ENCODE peak calls at places on chromosome 6, in eight cellular contexts. L is IMR-90, Q is Panc1, I is endothelial cell, P is neural progenitor cell, Y is coronary artery, G is Peyer's patch, R is cardiac fibroblast. N is an unnamed sample.

GRCh38 chr6:134002821-134003220 is 49.6 kb downstream of the SLC2A12 start:
- DNase-seq in Q (no peak), R (no peak), L (peak), G (no peak), I (no peak), P (no peak), Y (no peak), N (no peak)

GRCh38 chr6:44855562-44856494 is 468.3 kb downstream of the CDC5L start:
- DNase-seq in P (no peak), R (peak), Y (no peak), I (no peak), Q (no peak), L (peak), G (no peak), N (no peak)

GRCh38 chr6:155171109-155171746 is 92.6 kb upstream of the CLDN20 start:
- DNase-seq in Q (no peak), P (no peak), R (peak), Y (peak), I (no peak), L (peak), G (no peak), N (no peak)

GRCh38 chr6:163956571-163957407 is 542.3 kb downstream of the QKI start:
- DNase-seq in I (peak), P (peak), Y (no peak), L (peak), R (peak), Q (peak), G (no peak), N (no peak)

GRCh38 chr6:93088675-93089575 is 330.4 kb downstream of the EPHA7 start:
- DNase-seq in L (no peak), R (no peak), Y (no peak), I (no peak), P (no peak), G (no peak), Q (no peak), N (no peak)

GRCh38 chr6:150231456-150231855 is 88.6 kb downstream of the PPP1R14C start:
- DNase-seq in R (peak), P (no peak), Q (no peak), L (peak), Y (no peak), G (no peak), I (no peak), N (no peak)

GRCh38 chr6:16676978-16677377 is 84.3 kb downstream of the ATXN1 start:
- DNase-seq in R (peak), Q (peak), P (peak), G (no peak), Y (no peak), I (no peak), L (peak), N (no peak)

GRCh38 chr6:131821408-131821807 is 13.6 kb downstream of the ENPP1 start:
- DNase-seq in I (no peak), R (no peak), G (no peak), Y (no peak), L (no peak), P (no peak), Q (no peak), N (no peak)

GRCh38 chr6:1388927-1389790 is at the start of gene FOXF2:
- DNase-seq in Q (no peak), Y (no peak), P (peak), I (no peak), R (no peak), G (no peak), L (no peak), N (no peak)

GRCh38 chr6:134389658-134390057 is 71.7 kb upstream of the SGK1 start:
- DNase-seq in I (no peak), P (no peak), G (no peak), Y (no peak), Q (no peak), R (no peak), L (no peak), N (no peak)

GRCh38 chr6:139977887-139978332 is 603.5 kb upstream of the CITED2 start:
- DNase-seq in P (no peak), R (peak), Y (no peak), L (peak), G (no peak), Q (peak), I (no peak), N (no peak)

GRCh38 chr6:116101298-116101718 is 655 bp downstream of the NT5DC1 start:
- DNase-seq in R (no peak), Q (peak), G (no peak), P (no peak), L (no peak), I (no peak), Y (no peak), N (no peak)

GRCh38 chr6:165744515-165745228 is 81.6 kb upstream of the PDE10A start:
- DNase-seq in Y (no peak), P (no peak), Q (no peak), G (no peak), R (peak), I (no peak), L (peak), N (no peak)

GRCh38 chr6:116283191-116283590 is 3.5 kb upstream of the TSPYL1 start:
- DNase-seq in I (no peak), L (no peak), Q (no peak), G (no peak), Y (no peak), R (no peak), P (no peak), N (no peak)

GRCh38 chr6:169269180-169270076 is 15.8 kb upstream of the THBS2 start:
- DNase-seq in R (peak), Y (no peak), G (no peak), L (peak), Q (no peak), P (no peak), I (no peak), N (no peak)

GRCh38 chr6:25277857-25278256 is 1.3 kb upstream of the CARMIL1 start:
- DNase-seq in G (no peak), Y (no peak), L (peak), P (no peak), Q (no peak), R (no peak), I (no peak), N (no peak)

GRCh38 chr6:143060354-143060805 is 309 bp upstream of the AIG1 start:
- DNase-seq in G (peak), I (peak), Y (peak), Q (no peak), R (peak), L (peak), P (peak), N (peak)
- TF ChIP-seq CTCF in G (peak), I (no peak), Y (no peak), Q (peak), R (no peak), L (no peak), P (peak), N (peak)

GRCh38 chr6:30071858-30072257 is 3.7 kb downstream of the RNF39 start:
- DNase-seq in Y (no peak), G (no peak), P (no peak), L (no peak), R (no peak), I (no peak), Q (no peak), N (no peak)

GRCh38 chr6:30074331-30075093 is 1.1 kb downstream of the RNF39 start:
- DNase-seq in I (no peak), G (no peak), P (peak), Y (no peak), R (no peak), L (no peak), Q (no peak), N (no peak)

GRCh38 chr6:30067460-30068139 is 602 bp downstream of the PPP1R11 start:
- DNase-seq in Q (no peak), L (no peak), I (peak), R (no peak), Y (no peak), G (no peak), P (peak), N (no peak)

GRCh38 chr6:30073489-30074240 is 1.9 kb downstream of the RNF39 start:
- DNase-seq in Q (no peak), I (no peak), P (no peak), Y (no peak), G (no peak), R (no peak), L (no peak), N (no peak)

GRCh38 chr6:30071081-30071818 is 4.3 kb downstream of the PPP1R11 start:
- DNase-seq in I (peak), Q (no peak), P (peak), R (peak), Y (no peak), G (no peak), L (peak), N (no peak)
- TF ChIP-seq CTCF in I (no peak), Q (no peak), P (peak), R (no peak), Y (no peak), G (no peak), L (no peak), N (no peak)

GRCh38 chr6:42322676-42323075 is 105.0 kb upstream of the MRPS10 start:
- DNase-seq in Y (no peak), R (no peak), I (no peak), G (no peak), Q (no peak), P (peak), L (no peak), N (no peak)
- TF ChIP-seq CTCF in Y (no peak), R (no peak), I (no peak), G (no peak), Q (no peak), P (peak), L (no peak), N (no peak)

GRCh38 chr6:50816115-50816675 is 2.5 kb upstream of the TFAP2B start:
- DNase-seq in L (peak), Y (no peak), I (peak), R (peak), Q (peak), G (peak), P (peak), N (peak)

GRCh38 chr6:50816947-50817637 is 1.6 kb upstream of the TFAP2B start:
- DNase-seq in P (peak), L (no peak), R (no peak), Y (no peak), Q (no peak), I (no peak), G (no peak), N (no peak)

GRCh38 chr6:50817638-50817950 is 1.1 kb upstream of the TFAP2B start:
- DNase-seq in G (no peak), I (no peak), L (no peak), P (no peak), Q (no peak), Y (no peak), R (no peak), N (no peak)

GRCh38 chr6:50818673-50819072 is at the start of gene TFAP2B:
- DNase-seq in G (no peak), I (no peak), P (no peak), R (no peak), Q (no peak), L (no peak), Y (no peak), N (no peak)

DNA sequence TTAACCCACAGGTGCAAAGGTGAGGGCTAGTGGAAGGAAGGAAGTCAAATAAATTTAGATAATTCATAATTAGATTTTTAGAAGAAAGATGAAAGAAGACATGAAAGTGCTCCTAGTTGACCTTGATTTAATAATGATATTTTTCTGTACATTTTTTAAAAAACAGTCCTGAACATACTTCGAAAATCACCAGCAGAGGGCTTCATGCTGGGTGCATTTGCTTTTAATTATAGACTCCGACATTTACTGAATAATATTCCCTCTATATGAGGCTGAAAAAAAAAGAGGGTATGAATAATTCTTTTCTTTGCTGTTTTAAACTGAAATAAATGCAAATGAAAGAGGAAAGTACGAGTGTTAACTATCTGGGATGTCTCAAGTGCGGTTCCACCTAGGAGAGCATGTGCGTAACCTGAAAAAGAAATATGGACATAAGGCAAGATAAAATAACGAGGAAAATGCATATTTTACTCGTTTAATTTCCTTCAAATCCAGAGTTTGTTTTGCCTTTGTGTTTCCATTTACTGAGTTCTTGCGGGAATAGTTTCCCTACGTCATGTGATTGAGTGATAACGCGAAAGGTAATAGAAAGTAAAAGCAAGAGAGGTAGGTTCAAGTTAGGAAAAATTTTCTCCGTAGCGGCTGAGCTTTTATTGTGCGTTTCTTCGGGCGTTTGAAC is 3.1 kb upstream of the TFAP2B start:
- DNase-seq in G (no peak), Y (no peak), R (peak), I (no peak), L (peak), Q (peak), P (no peak), N (no peak)
- TF ChIP-seq CTCF in G (no peak), Y (no peak), R (peak), I (no peak), L (peak), Q (no peak), P (peak), N (peak)

DNA sequence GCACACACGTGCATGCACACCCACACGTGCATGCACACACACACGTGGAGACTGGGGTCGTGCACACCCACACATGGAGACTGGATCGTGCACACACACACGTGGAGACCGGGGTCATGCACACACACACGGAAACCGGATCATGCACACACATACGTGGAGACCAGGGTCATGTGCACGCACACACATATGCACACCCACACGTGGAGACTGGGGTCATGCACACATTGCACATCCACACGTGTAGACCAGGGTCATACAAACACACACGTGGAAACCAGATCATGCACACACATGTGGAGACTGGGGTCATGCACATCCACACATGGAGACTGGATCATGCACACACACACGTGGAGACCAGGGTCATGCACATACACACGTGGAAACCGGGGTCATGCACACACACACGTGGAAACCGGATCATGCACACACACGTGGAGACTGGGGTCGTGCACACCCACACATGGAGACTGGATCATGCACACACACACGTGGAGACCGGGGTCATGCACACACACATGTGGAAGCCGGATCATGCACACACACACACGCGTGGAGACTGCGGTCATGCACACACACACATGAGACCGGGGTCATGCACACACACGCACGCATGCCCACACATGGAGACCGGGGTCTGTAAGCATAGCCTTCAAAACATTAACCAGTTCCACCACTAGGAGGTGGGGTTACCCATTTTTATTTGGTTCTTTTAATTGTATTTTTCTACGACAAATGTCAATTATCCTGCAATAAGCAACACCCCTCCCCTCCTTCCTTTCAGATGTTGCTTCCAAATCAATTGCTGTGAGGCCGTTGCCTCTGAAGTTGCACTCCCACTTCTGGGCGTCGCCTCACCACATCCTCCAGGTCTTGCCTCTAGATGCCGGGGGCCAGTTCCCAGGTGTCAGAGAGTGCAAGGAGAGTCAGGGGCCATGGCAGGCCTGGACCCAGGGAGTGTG is 95.8 kb downstream of the TMEM242 start:
- DNase-seq in I (no peak), R (peak), G (peak), L (no peak), Y (no peak), Q (no peak), P (no peak), N (no peak)
- TF ChIP-seq CTCF in I (peak), R (peak), G (peak), L (peak), Y (no peak), Q (peak), P (peak), N (peak)

DNA sequence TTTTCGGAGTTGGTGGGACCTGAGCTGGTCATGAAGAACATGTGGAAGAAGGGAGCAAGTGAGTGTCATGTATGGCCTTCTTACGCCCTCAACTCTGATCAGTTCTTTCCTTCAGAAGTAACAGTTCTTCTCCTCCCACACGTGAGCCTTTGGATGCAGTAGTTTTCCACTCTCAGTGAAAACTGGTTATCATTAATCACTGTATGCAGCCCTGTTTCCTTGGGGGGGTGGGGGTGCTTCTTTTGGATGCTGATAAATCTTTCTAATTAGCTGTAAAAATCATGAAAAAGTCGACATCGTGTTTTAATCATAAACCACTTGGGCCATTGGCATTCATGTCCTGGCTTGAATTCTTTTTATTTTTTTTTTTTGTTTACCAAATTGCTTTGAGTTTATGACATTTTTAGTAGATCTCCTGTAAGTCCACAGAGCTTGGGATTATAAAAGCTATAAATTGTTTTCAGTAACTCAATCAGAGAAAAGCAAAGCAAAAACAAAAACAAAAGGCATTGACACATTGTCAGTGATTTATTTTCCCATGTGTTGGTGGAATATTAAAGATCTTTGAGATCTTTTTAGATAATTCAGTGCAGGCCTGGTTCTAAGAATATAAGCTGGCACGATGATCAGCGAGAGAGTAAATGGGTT is 84.8 kb downstream of the TRMT11 start:
- DNase-seq in Q (no peak), I (no peak), L (no peak), G (no peak), P (no peak), R (no peak), Y (no peak), N (no peak)
- TF ChIP-seq CTCF in Q (no peak), I (no peak), L (no peak), G (no peak), P (no peak), R (no peak), Y (no peak), N (no peak)

N was measured in osteocyte.